ENCODE peak calls at places on chromosomes 1 and 21, in eight cellular contexts. C, K, E, A, X, S, O and J are unnamed samples.

GRCh38 chr1:186183219-186183618 is 191.8 kb downstream of the TPR start:
- DNase-seq in A (no peak), K (peak; percentile 43), S (no peak), C (peak; percentile 22), O (no peak), E (peak; percentile 96), X (no peak), J (no peak)

GRCh38 chr1:61100578-61100977 is 18.2 kb downstream of the NFIA start:
- DNase-seq in X (no peak), O (no peak), K (no peak), C (no peak), S (no peak), A (no peak), E (no peak), J (no peak)

GRCh38 chr1:189633658-189634057 is 844.0 kb downstream of the BRINP3 start:
- DNase-seq in K (no peak), C (no peak), E (no peak), S (no peak), O (no peak), A (no peak), X (no peak), J (no peak)

GRCh38 chr21:36999131-36999898 is 7.2 kb upstream of the RIPPLY3 start:
- DNase-seq in E (no peak), A (no peak), O (no peak), X (no peak), C (no peak), S (no peak), K (no peak), J (no peak)

GRCh38 chr1:51175278-51175677 is 60.8 kb upstream of the RNF11 start:
- DNase-seq in S (no peak), C (no peak), A (no peak), K (no peak), O (no peak), X (no peak), E (peak; percentile 15), J (no peak)

GRCh38 chr1:3577711-3578432 is 33.4 kb downstream of the MEGF6 start:
- DNase-seq in K (no peak), C (no peak), X (no peak), O (no peak), A (no peak), S (no peak), E (no peak), J (no peak)

GRCh38 chr21:45607021-45607921 is 36.3 kb upstream of the PCBP3 start:
- DNase-seq in C (no peak), A (no peak), K (peak; percentile 69), X (no peak), E (no peak), S (no peak), O (no peak), J (no peak)

GRCh38 chr1:1244192-1244811 is 2.2 kb downstream of the C1QTNF12 start:
- DNase-seq in S (no peak), E (no peak), K (no peak), C (peak; percentile 55), X (no peak), O (no peak), A (no peak), J (no peak)